ENCODE peak calls at places on chromosomes 11 and 22, in seven cellular contexts. C, X, K, F, E, V and D are unnamed samples.

GRCh38 chr11:44968510-44968909 is 17.8 kb upstream of the TP53I11 start:
- DNase-seq in V (no peak), X (no peak), C (no peak), E (no peak), F (no peak), K (no peak), D (no peak)

GRCh38 chr11:84780689-84781293 is 846.4 kb downstream of the DLG2 start:
- DNase-seq in E (no peak), K (no peak), X (no peak), F (no peak), V (peak), C (no peak), D (peak)

GRCh38 chr11:76604652-76605241 is 65.8 kb downstream of the LRRC32 start:
- DNase-seq in E (no peak), K (no peak), V (peak), X (no peak), C (no peak), F (no peak), D (peak)

GRCh38 chr11:17077240-17077519 is 287 bp downstream of the RPS13 start:
- DNase-seq in F (no peak), E (no peak), V (no peak), K (no peak), X (no peak), C (no peak), D (no peak)

GRCh38 chr22:23705358-23705757 is 14.5 kb downstream of the RGL4 start:
- DNase-seq in F (no peak), X (no peak), C (no peak), V (no peak), K (no peak), E (no peak), D (no peak)

GRCh38 chr11:102085864-102086551 is 24.2 kb upstream of the YAP1 start:
- DNase-seq in X (no peak), V (no peak), F (no peak), K (no peak), C (no peak), E (no peak), D (no peak)

GRCh38 chr11:93747122-93747521 is 5.7 kb downstream of the C11orf54 start:
- DNase-seq in X (no peak), K (no peak), F (no peak), E (no peak), C (no peak), V (no peak), D (no peak)

GRCh38 chr22:38122616-38123015 is 12.1 kb upstream of the BAIAP2L2 start:
- DNase-seq in F (no peak), C (no peak), X (no peak), K (no peak), E (no peak), V (no peak), D (no peak)